ENCODE peak calls at places on chromosomes 2 and 18, in nine cellular contexts. S is tibial artery, E is body of pancreas, P is stomach, U is WERI-Rb-1, H is cardiac muscle cell, B is heart left ventricle, C is uterus, X is AG04450. Z is an unnamed sample. For H3K27me3, the result is how much of the 10 kb centered on the place peaks cover.

GRCh38 chr2:147631294-147631693 is 213.5 kb upstream of the ACVR2A start:
- DNase-seq in S (no peak), E (no peak), P (no peak), U (no peak), H (no peak), B (no peak), C (no peak), X (no peak), Z (no peak)

GRCh38 chr2:234495801-234496441 is 960 bp downstream of the ARL4C start:
- DNase-seq in S (no peak), E (peak), P (peak), U (peak), H (peak), B (no peak), C (no peak), X (no peak), Z (no peak)

GRCh38 chr2:201452058-201452736 is 657 bp downstream of the STRADB start:
- DNase-seq in S (no peak), E (no peak), P (no peak), U (no peak), H (no peak), B (peak), C (no peak), X (no peak), Z (no peak)

GRCh38 chr2:229905601-229906000 is 16.2 kb downstream of the TRIP12 start:
- DNase-seq in S (no peak), E (no peak), P (no peak), U (no peak), H (no peak), B (no peak), C (no peak), X (no peak), Z (no peak)

GRCh38 chr2:226726546-226726945 is 73.1 kb downstream of the IRS1 start:
- DNase-seq in S (no peak), E (no peak), P (no peak), U (no peak), H (no peak), B (no peak), C (no peak), X (no peak), Z (no peak)

GRCh38 chr2:5497874-5498273 is 194.3 kb upstream of the SOX11 start:
- DNase-seq in S (no peak), E (no peak), P (peak), U (no peak), H (no peak), B (no peak), C (no peak), X (no peak), Z (no peak)

GRCh38 chr2:189648846-189649529 is 12.3 kb upstream of the ASNSD1 start:
- DNase-seq in S (no peak), E (no peak), P (no peak), U (no peak), H (no peak), B (no peak), C (no peak), X (peak), Z (no peak)

GRCh38 chr2:213086566-213086965 is 64.8 kb downstream of the IKZF2 start:
- DNase-seq in S (no peak), E (no peak), P (no peak), U (no peak), H (peak), B (no peak), C (no peak), X (no peak), Z (no peak)

GRCh38 chr2:28377201-28377816 is 15.3 kb upstream of the FOSL2 start:
- DNase-seq in S (no peak), E (no peak), P (peak), U (no peak), H (no peak), B (no peak), C (no peak), X (no peak), Z (no peak)

GRCh38 chr2:84970956-84971798 is at the start of gene KCMF1:
- DNase-seq in S (peak), E (peak), P (peak), U (peak), H (peak), B (peak), C (peak), X (no peak), Z (peak)

GRCh38 chr2:109380502-109381326 is 233.1 kb downstream of the SEPTIN10 start:
- DNase-seq in S (no peak), E (peak), P (peak), U (no peak), H (no peak), B (peak), C (peak), X (no peak), Z (peak)

GRCh38 chr2:114807666-114808065 is 365.2 kb downstream of the DPP10 start:
- DNase-seq in S (no peak), E (no peak), P (no peak), U (no peak), H (no peak), B (no peak), C (no peak), X (no peak), Z (no peak)

GRCh38 chr2:96143848-96144480 is 1.3 kb downstream of the DUSP2 start:
- DNase-seq in S (peak), E (no peak), P (peak), U (peak), H (no peak), B (no peak), C (no peak), X (no peak), Z (no peak)

GRCh38 chr2:216849987-216850386 is 9.9 kb downstream of the TNP1 start:
- DNase-seq in S (no peak), E (peak), P (peak), U (no peak), H (no peak), B (peak), C (no peak), X (no peak), Z (peak)

GRCh38 chr18:65852273-65852672 is 101.5 kb downstream of the CDH7 start:
- DNase-seq in S (no peak), E (no peak), P (no peak), U (no peak), H (no peak), B (no peak), C (no peak), X (no peak), Z (no peak)

GRCh38 chr2:96501886-96502810 is 3.0 kb downstream of the NEURL3 start:
- DNase-seq in S (peak), E (no peak), P (no peak), U (no peak), H (no peak), B (no peak), C (no peak), X (no peak), Z (no peak)

GRCh38 chr2:8234253-8234652 is 447.6 kb upstream of the ID2 start:
- DNase-seq in S (no peak), E (no peak), P (no peak), U (no peak), H (no peak), B (no peak), C (no peak), X (no peak), Z (no peak)

GRCh38 chr2:233091595-233092375 is 31.6 kb downstream of the INPP5D start:
- DNase-seq in S (peak), E (no peak), P (peak), U (no peak), H (no peak), B (no peak), C (no peak), X (no peak), Z (no peak)

GRCh38 chr2:85774126-85774978 is 20.6 kb downstream of the ATOH8 start:
- DNase-seq in S (no peak), E (no peak), P (no peak), U (no peak), H (no peak), B (peak), C (no peak), X (no peak), Z (no peak)

GRCh38 chr2:18077724-18078123 is 199.3 kb downstream of the KCNS3 start:
- DNase-seq in S (no peak), E (no peak), P (no peak), U (no peak), H (no peak), B (no peak), C (no peak), X (peak), Z (no peak)

GRCh38 chr18:23330423-23330822 is 122.7 kb upstream of the RIOK3 start:
- DNase-seq in S (no peak), E (no peak), P (no peak), U (no peak), H (no peak), B (no peak), C (no peak), X (no peak), Z (no peak)

GRCh38 chr18:35282353-35282752 is 7.7 kb downstream of the ZSCAN30 start:
- DNase-seq in S (no peak), E (no peak), P (no peak), U (no peak), H (no peak), B (no peak), C (no peak), X (peak), Z (no peak)

GRCh38 chr2:110669079-110669478 is 8.8 kb downstream of the BUB1 start:
- DNase-seq in S (no peak), E (no peak), P (no peak), U (no peak), H (no peak), B (no peak), C (no peak), X (no peak), Z (no peak)

GRCh38 chr18:28439870-28440269 is 262.9 kb upstream of the CDH2 start:
- DNase-seq in S (no peak), E (no peak), P (no peak), U (no peak), H (no peak), B (no peak), C (no peak), X (no peak), Z (no peak)

GRCh38 chr2:8625399-8626283 is 56.2 kb upstream of the ID2 start:
- DNase-seq in S (no peak), E (no peak), P (no peak), U (no peak), H (no peak), B (no peak), C (no peak), X (no peak), Z (no peak)

GRCh38 chr2:26316041-26316440 is 29.9 kb upstream of the SELENOI start:
- DNase-seq in S (no peak), E (no peak), P (no peak), U (peak), H (no peak), B (no peak), C (no peak), X (no peak), Z (no peak)

GRCh38 chr2:39523308-39524044 is 86.4 kb upstream of the MAP4K3 start:
- DNase-seq in S (no peak), E (no peak), P (no peak), U (no peak), H (no peak), B (no peak), C (no peak), X (peak), Z (no peak)

GRCh38 chr18:76018211-76018610 is 476.8 kb downstream of the ZNF516 start:
- DNase-seq in S (no peak), E (no peak), P (no peak), U (no peak), H (no peak), B (no peak), C (no peak), X (no peak), Z (no peak)

GRCh38 chr2:153163055-153163454 is 315.5 kb downstream of the RPRM start:
- DNase-seq in S (no peak), E (peak), P (no peak), U (peak), H (peak), B (no peak), C (peak), X (no peak), Z (no peak)

GRCh38 chr2:37720533-37721218 is 49.2 kb upstream of the CDC42EP3 start:
- DNase-seq in S (no peak), E (no peak), P (no peak), U (no peak), H (no peak), B (no peak), C (no peak), X (no peak), Z (no peak)

GRCh38 chr2:80288576-80288975 is 16.0 kb downstream of the LRRTM1 start:
- DNase-seq in S (no peak), E (no peak), P (no peak), U (peak), H (peak), B (peak), C (no peak), X (no peak), Z (peak)

GRCh38 chr18:58041633-58042032 is 2.4 kb upstream of the NEDD4L start:
- DNase-seq in S (no peak), E (no peak), P (no peak), U (no peak), H (no peak), B (no peak), C (no peak), X (no peak), Z (no peak)

GRCh38 chr2:65728477-65729180 is 296.2 kb upstream of the SPRED2 start:
- DNase-seq in S (no peak), E (peak), P (peak), U (no peak), H (no peak), B (no peak), C (no peak), X (no peak), Z (no peak)

GRCh38 chr2:121471571-121472464 is 58.9 kb upstream of the RNU4ATAC start:
- DNase-seq in S (no peak), E (no peak), P (no peak), U (no peak), H (no peak), B (no peak), C (no peak), X (peak), Z (no peak)

GRCh38 chr2:214574077-214574775 is 163.4 kb downstream of the VWC2L start:
- DNase-seq in S (no peak), E (no peak), P (no peak), U (no peak), H (no peak), B (no peak), C (no peak), X (no peak), Z (no peak)

GRCh38 chr18:50193796-50194622 is 938 bp downstream of the MYO5B start:
- DNase-seq in S (no peak), E (peak), P (peak), U (no peak), H (peak), B (no peak), C (no peak), X (no peak), Z (no peak)
- H3K27me3 ChIP-seq in S (under half), E (under half), P (under half), U (under half), H (half or more), B (under half), C (under half), X (under half), Z (under half)

DNA sequence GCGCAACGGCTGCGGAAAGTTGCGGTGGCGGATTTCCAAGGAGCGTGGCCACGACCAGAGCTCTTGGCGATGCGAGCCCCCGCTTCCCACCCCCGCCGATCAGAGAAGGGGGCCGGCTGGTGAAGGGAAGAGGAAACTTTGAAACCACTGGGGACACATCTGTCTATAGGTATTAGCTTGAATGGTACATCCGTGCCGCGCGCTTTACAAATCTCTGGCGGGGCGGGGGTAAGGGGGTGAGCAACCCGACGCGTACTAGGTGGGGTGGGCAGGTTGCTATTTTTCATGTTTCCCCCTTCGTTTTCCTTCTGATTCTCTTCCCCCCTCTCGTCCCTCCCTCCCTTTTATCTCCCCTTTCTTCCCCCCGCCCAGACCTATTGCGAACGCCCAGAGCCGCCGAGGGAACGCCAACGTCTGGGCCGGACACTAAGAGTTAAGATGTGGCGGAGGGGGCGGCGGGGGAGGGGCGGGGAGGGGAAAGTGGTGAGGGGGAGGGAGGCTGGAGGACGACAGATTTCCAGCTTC is 452 bp upstream of the POU3F3 start:
- DNase-seq in S (no peak), E (no peak), P (no peak), U (no peak), H (no peak), B (no peak), C (no peak), X (no peak), Z (no peak)
- H3K27me3 ChIP-seq in S (under half), E (under half), P (under half), U (half or more), H (half or more), B (half or more), C (half or more), X (half or more), Z (under half)

DNA sequence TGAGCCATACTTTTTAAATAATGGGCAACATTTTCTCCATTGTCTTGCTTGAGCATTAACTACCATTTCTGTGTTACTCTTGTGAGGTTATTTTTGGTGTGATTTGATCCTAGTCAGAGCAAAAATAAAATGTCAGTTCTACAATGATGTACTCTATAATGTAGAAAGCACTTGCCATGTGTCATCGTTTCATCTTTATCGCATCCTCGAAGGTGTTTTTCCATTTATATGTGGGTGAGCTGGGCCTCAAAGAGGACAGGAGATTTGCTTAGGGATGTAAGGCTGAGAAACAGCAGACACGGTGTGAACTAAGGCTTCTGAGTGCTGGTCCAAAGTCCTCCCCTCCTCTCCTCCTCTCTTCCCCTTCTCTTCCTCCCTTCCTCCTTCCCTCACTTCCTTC is 199.8 kb downstream of the FAM210A start:
- DNase-seq in S (no peak), E (no peak), P (no peak), U (no peak), H (no peak), B (no peak), C (no peak), X (no peak), Z (no peak)
- H3K27me3 ChIP-seq in S (under half), E (under half), P (under half), U (under half), H (under half), B (under half), C (under half), X (under half), Z (under half)

GRCh38 chr2:242044206-242044590 is 174.7 kb downstream of the RTP5 start:
- DNase-seq in S (no peak), E (no peak), P (no peak), U (no peak), H (no peak), B (no peak), C (no peak), X (no peak), Z (no peak)

GRCh38 chr2:242046184-242046826 is 176.8 kb downstream of the RTP5 start:
- DNase-seq in S (no peak), E (no peak), P (no peak), U (no peak), H (no peak), B (no peak), C (no peak), X (no peak), Z (no peak)

GRCh38 chr2:242040681-242041080 is 171.2 kb downstream of the RTP5 start:
- DNase-seq in S (no peak), E (no peak), P (no peak), U (no peak), H (no peak), B (no peak), C (no peak), X (no peak), Z (no peak)

GRCh38 chr2:242041816-242042215 is 172.3 kb downstream of the RTP5 start:
- DNase-seq in S (no peak), E (no peak), P (no peak), U (no peak), H (no peak), B (no peak), C (no peak), X (no peak), Z (no peak)

GRCh38 chr2:242043538-242044205 is 174.1 kb downstream of the RTP5 start:
- DNase-seq in S (no peak), E (no peak), P (no peak), U (no peak), H (no peak), B (no peak), C (no peak), X (no peak), Z (no peak)
- H3K27me3 ChIP-seq in S (under half), E (under half), P (under half), U (under half), H (under half), B (under half), C (under half), X (half or more), Z (under half)

GRCh38 chr2:176552456-176553135 is 283.4 kb downstream of the MTX2 start:
- DNase-seq in S (no peak), E (no peak), P (no peak), U (no peak), H (no peak), B (no peak), C (peak), X (no peak), Z (no peak)
- H3K27me3 ChIP-seq in S (under half), E (under half), P (under half), U (half or more), H (half or more), B (under half), C (under half), X (under half), Z (under half)

GRCh38 chr2:119116411-119117295 is 41.9 kb downstream of the C1QL2 start:
- DNase-seq in S (no peak), E (no peak), P (no peak), U (no peak), H (no peak), B (no peak), C (no peak), X (no peak), Z (no peak)
- H3K27me3 ChIP-seq in S (under half), E (under half), P (under half), U (under half), H (under half), B (under half), C (under half), X (under half), Z (under half)

GRCh38 chr2:71282493-71282892 is 49.1 kb upstream of the ZNF638 start:
- DNase-seq in S (no peak), E (no peak), P (no peak), U (peak), H (peak), B (no peak), C (no peak), X (no peak), Z (no peak)
- H3K27me3 ChIP-seq in S (under half), E (under half), P (under half), U (under half), H (under half), B (under half), C (under half), X (under half), Z (under half)

GRCh38 chr2:220432645-220433044 is 805.2 kb downstream of the SLC4A3 start:
- DNase-seq in S (no peak), E (no peak), P (no peak), U (no peak), H (no peak), B (no peak), C (no peak), X (no peak), Z (no peak)
- H3K27me3 ChIP-seq in S (under half), E (under half), P (under half), U (under half), H (under half), B (under half), C (under half), X (under half), Z (under half)

Z was measured in dorsolateral prefrontal cortex.